ENCODE peak calls at places on chromosome 2, in ten cellular contexts. R is colonic mucosa; M is T-helper 17 cell; P is EL; C is HEK293T; K is GM13977; T is aorta; G is activated T-helper 9 cell treated with anti-CD3 and anti-CD28 coated beads, Interleukin-2, amount 50 U/mL, for 16 hours; I is midbrain; F is choroid plexus epithelial cell. S is an unnamed sample.

GRCh38 chr2:219314804-219315468 is 5.7 kb upstream of the PTPRN start:
- DNase-seq in M (no peak), F (no peak), P (no peak), C (no peak), R (no peak), T (no peak), K (no peak), G (no peak), I (no peak), S (no peak)

GRCh38 chr2:232486558-232487384 is 863 bp downstream of the ECEL1 start:
- DNase-seq in T (peak), G (no peak), P (no peak), M (no peak), F (no peak), I (no peak), K (no peak), C (no peak), R (no peak), S (no peak)

GRCh38 chr2:30716117-30716900 is 90.9 kb downstream of the CAPN13 start:
- DNase-seq in G (no peak), F (no peak), K (no peak), I (no peak), R (peak), P (no peak), T (no peak), C (no peak), M (no peak), S (no peak)

GRCh38 chr2:189255711-189256110 is 76.2 kb upstream of the COL5A2 start:
- DNase-seq in G (no peak), R (no peak), T (no peak), M (no peak), P (no peak), F (no peak), C (no peak), K (no peak), I (no peak), S (no peak)

GRCh38 chr2:42386684-42387083 is 25.7 kb upstream of the COX7A2L start:
- DNase-seq in I (no peak), K (peak), T (no peak), C (peak), G (no peak), M (no peak), F (peak), P (no peak), R (peak), S (no peak)

GRCh38 chr2:190791983-190792575 is 88.5 kb upstream of the GLS start:
- DNase-seq in I (no peak), T (no peak), C (no peak), K (no peak), M (no peak), P (peak), R (no peak), F (no peak), G (no peak), S (no peak)

GRCh38 chr2:104862061-104862941 is 8.4 kb downstream of the POU3F3 start:
- DNase-seq in R (peak), C (no peak), T (no peak), G (no peak), M (no peak), K (peak), I (no peak), F (no peak), P (no peak), S (no peak)

GRCh38 chr2:222381556-222381955 is 42.8 kb upstream of the SGPP2 start:
- DNase-seq in P (no peak), T (no peak), G (no peak), I (no peak), F (no peak), K (no peak), C (no peak), R (no peak), M (no peak), S (no peak)

GRCh38 chr2:160859086-160859485 is 301.1 kb upstream of the TANK start:
- DNase-seq in K (no peak), P (no peak), F (peak), G (no peak), T (no peak), R (no peak), I (no peak), C (no peak), M (no peak), S (no peak)

GRCh38 chr2:97719362-97720155 is 6.2 kb downstream of the ZAP70 start:
- DNase-seq in K (no peak), P (no peak), F (no peak), M (no peak), R (no peak), T (peak), G (no peak), I (no peak), C (no peak), S (no peak)

GRCh38 chr2:120237491-120237902 is 14.3 kb upstream of the TMEM185B start:
- DNase-seq in T (no peak), F (peak), R (peak), I (no peak), M (no peak), C (no peak), G (no peak), K (no peak), P (peak), S (no peak)

GRCh38 chr2:73536133-73536532 is 106.1 kb downstream of the NAT8 start:
- DNase-seq in F (no peak), C (no peak), I (no peak), K (no peak), P (no peak), G (no peak), R (no peak), M (no peak), T (no peak), S (no peak)

GRCh38 chr2:102070058-102070642 is 72.4 kb upstream of the IL1R1 start:
- DNase-seq in T (peak), F (peak), M (no peak), G (no peak), C (no peak), P (peak), R (peak), K (no peak), I (peak), S (no peak)

GRCh38 chr2:46878886-46879285 is 36.7 kb downstream of the MCFD2 start:
- DNase-seq in R (no peak), G (no peak), K (no peak), T (no peak), F (no peak), I (peak), C (no peak), P (peak), M (no peak), S (no peak)

GRCh38 chr2:129922571-129923264 is 56.7 kb upstream of the RAB6C start:
- DNase-seq in C (no peak), K (no peak), I (no peak), R (no peak), G (no peak), T (no peak), M (no peak), P (no peak), F (no peak), S (no peak)

S was measured in GM12864.